ENCODE peak calls at places on chromosomes 1 and 21, in six cellular contexts. M is NCI-H510A, W is lung, P is mucosa of descending colon, Q is ACHN, F is T-helper 2 cell. I is an unnamed sample.

GRCh38 chr1:230753586-230754251 is 6.5 kb downstream of the CAPN9 start:
- DNase-seq in M (peak; percentile 73), W (no peak), P (peak; percentile 76), Q (peak; percentile 37), F (no peak), I (no peak)

GRCh38 chr1:42940851-42941639 is 17.6 kb downstream of the SLC2A1 start:
- DNase-seq in M (no peak), W (no peak), P (peak; percentile 24), Q (peak; percentile 94), F (no peak), I (no peak)

GRCh38 chr1:33719771-33720670 is 143.9 kb upstream of the HMGB4 start:
- DNase-seq in M (no peak), W (no peak), P (no peak), Q (no peak), F (no peak), I (no peak)

GRCh38 chr1:236686815-236687160 is 489 bp downstream of the ACTN2 start:
- DNase-seq in M (no peak), W (no peak), P (no peak), Q (no peak), F (no peak), I (no peak)

GRCh38 chr1:160576430-160576829 is 2.9 kb downstream of the CD84 start:
- DNase-seq in M (no peak), W (no peak), P (no peak), Q (no peak), F (no peak), I (no peak)

GRCh38 chr21:35367558-35367957 is 318.5 kb upstream of the RUNX1 start:
- DNase-seq in M (no peak), W (no peak), P (peak; percentile 14), Q (no peak), F (no peak), I (no peak)

GRCh38 chr21:42295845-42296244 is 19.4 kb downstream of the TFF3 start:
- DNase-seq in M (no peak), W (no peak), P (no peak), Q (no peak), F (no peak), I (no peak)

GRCh38 chr1:8374812-8375211 is 56.9 kb downstream of the SLC45A1 start:
- DNase-seq in M (peak; percentile 84), W (no peak), P (peak; percentile 66), Q (peak; percentile 64), F (no peak), I (no peak)

GRCh38 chr1:31266547-31266946 is 26.9 kb upstream of the NKAIN1 start:
- DNase-seq in M (no peak), W (no peak), P (no peak), Q (no peak), F (no peak), I (no peak)

GRCh38 chr1:202275061-202275770 is 66.5 kb downstream of the UBE2T start:
- DNase-seq in M (no peak), W (no peak), P (no peak), Q (no peak), F (no peak), I (no peak)

GRCh38 chr1:247862756-247863155 is 5.8 kb downstream of the TRIM58 start:
- DNase-seq in M (no peak), W (no peak), P (no peak), Q (no peak), F (no peak), I (no peak)

I was measured in T follicular helper cell.